ENCODE peak calls at places on chromosomes 1 and 21, in four cellular contexts. One of them, this sample, is unnamed.

GRCh38 chr1:156498447-156499193 is 2.0 kb downstream of the MEF2D start:
- DNase-seq in HEK293T: no peak
- DNase-seq in activated naive CD4-positive, alpha-beta T cell treated with Interleukin-2 at 50 U/mL for 16 hours: no peak
- DNase-seq in kidney tubule cell: peak; percentile 46
- DNase-seq in this sample: no peak

GRCh38 chr1:236759252-236759859 is 35.7 kb upstream of the MTR start:
- DNase-seq in HEK293T: peak; percentile 68
- DNase-seq in activated naive CD4-positive, alpha-beta T cell treated with Interleukin-2 at 50 U/mL for 16 hours: no peak
- DNase-seq in kidney tubule cell: peak; percentile 49
- DNase-seq in this sample: no peak

GRCh38 chr1:95631695-95632094 is 397.7 kb downstream of the RWDD3 start:
- DNase-seq in HEK293T: no peak
- DNase-seq in activated naive CD4-positive, alpha-beta T cell treated with Interleukin-2 at 50 U/mL for 16 hours: no peak
- DNase-seq in kidney tubule cell: no peak
- DNase-seq in this sample: no peak

GRCh38 chr1:222749927-222750326 is 12.9 kb downstream of the FAM177B start:
- DNase-seq in HEK293T: no peak
- DNase-seq in activated naive CD4-positive, alpha-beta T cell treated with Interleukin-2 at 50 U/mL for 16 hours: no peak
- DNase-seq in kidney tubule cell: no peak
- DNase-seq in this sample: no peak

GRCh38 chr1:112637257-112638108 is 17.9 kb downstream of the CAPZA1 start:
- DNase-seq in HEK293T: no peak
- DNase-seq in activated naive CD4-positive, alpha-beta T cell treated with Interleukin-2 at 50 U/mL for 16 hours: no peak
- DNase-seq in kidney tubule cell: peak; percentile 50
- DNase-seq in this sample: no peak

GRCh38 chr1:179263121-179263520 is 30.5 kb upstream of the SOAT1 start:
- DNase-seq in HEK293T: no peak
- DNase-seq in activated naive CD4-positive, alpha-beta T cell treated with Interleukin-2 at 50 U/mL for 16 hours: no peak
- DNase-seq in kidney tubule cell: no peak
- DNase-seq in this sample: no peak

GRCh38 chr1:161885013-161885412 is 118.9 kb downstream of the ATF6 start:
- DNase-seq in HEK293T: peak; percentile 18
- DNase-seq in activated naive CD4-positive, alpha-beta T cell treated with Interleukin-2 at 50 U/mL for 16 hours: no peak
- DNase-seq in kidney tubule cell: peak; percentile 54
- DNase-seq in this sample: no peak

GRCh38 chr21:46564391-46564790 is 40.5 kb downstream of the S100B start:
- DNase-seq in HEK293T: no peak
- DNase-seq in activated naive CD4-positive, alpha-beta T cell treated with Interleukin-2 at 50 U/mL for 16 hours: no peak
- DNase-seq in kidney tubule cell: no peak
- DNase-seq in this sample: no peak

GRCh38 chr1:228838717-228839500 is 103.6 kb downstream of the RHOU start:
- DNase-seq in HEK293T: no peak
- DNase-seq in activated naive CD4-positive, alpha-beta T cell treated with Interleukin-2 at 50 U/mL for 16 hours: no peak
- DNase-seq in kidney tubule cell: no peak
- DNase-seq in this sample: no peak

GRCh38 chr1:156060937-156061636 is at the start of gene RAB25:
- DNase-seq in HEK293T: no peak
- DNase-seq in activated naive CD4-positive, alpha-beta T cell treated with Interleukin-2 at 50 U/mL for 16 hours: no peak
- DNase-seq in kidney tubule cell: peak; percentile 79
- DNase-seq in this sample: peak; percentile 62

GRCh38 chr1:204476563-204476962 is 18.0 kb downstream of the PIK3C2B start:
- DNase-seq in HEK293T: no peak
- DNase-seq in activated naive CD4-positive, alpha-beta T cell treated with Interleukin-2 at 50 U/mL for 16 hours: no peak
- DNase-seq in kidney tubule cell: no peak
- DNase-seq in this sample: no peak

GRCh38 chr1:115890618-115891017 is 49.7 kb upstream of the NHLH2 start:
- DNase-seq in HEK293T: no peak
- DNase-seq in activated naive CD4-positive, alpha-beta T cell treated with Interleukin-2 at 50 U/mL for 16 hours: no peak
- DNase-seq in kidney tubule cell: no peak
- DNase-seq in this sample: no peak

GRCh38 chr1:46166521-46167462 is 8.1 kb upstream of the TSPAN1 start:
- DNase-seq in HEK293T: no peak
- DNase-seq in activated naive CD4-positive, alpha-beta T cell treated with Interleukin-2 at 50 U/mL for 16 hours: peak; percentile 41
- DNase-seq in kidney tubule cell: no peak
- DNase-seq in this sample: no peak